ENCODE peak calls at places on chromosomes 7 and 10, in four cellular contexts. N is GM12878, J is K562, T is HepG2. X is an unnamed sample.

GRCh38 chr7:93890464-93891068 is at the start of gene TFPI2:
- DNase-seq in N (no peak), J (peak), T (peak), X (peak)

GRCh38 chr10:50625663-50626062 is 1.9 kb upstream of the SGMS1 start:
- DNase-seq in N (no peak), J (peak), T (no peak), X (peak)

GRCh38 chr10:118339096-118339495 is 3.0 kb downstream of the FAM204A start:
- DNase-seq in N (no peak), J (no peak), T (no peak), X (no peak)

GRCh38 chr10:3886666-3887251 is 101.8 kb upstream of the KLF6 start:
- DNase-seq in N (no peak), J (no peak), T (peak), X (peak)

GRCh38 chr10:116694253-116694926 is 48.0 kb downstream of the HSPA12A start:
- DNase-seq in N (no peak), J (no peak), T (peak), X (no peak)

GRCh38 chr10:75408911-75409885 is 7.6 kb upstream of the ZNF503 start:
- DNase-seq in N (no peak), J (peak), T (no peak), X (peak)

GRCh38 chr10:77289027-77289501 is 348.5 kb downstream of the KCNMA1 start:
- DNase-seq in N (no peak), J (no peak), T (no peak), X (no peak)

GRCh38 chr7:6889252-6889812 is 63.3 kb upstream of the CCZ1B start:
- DNase-seq in N (no peak), J (no peak), T (no peak), X (no peak)

GRCh38 chr10:116110736-116111135 is 162.3 kb downstream of the GFRA1 start:
- DNase-seq in N (no peak), J (no peak), T (no peak), X (no peak)

GRCh38 chr7:43298617-43299016 is 186.2 kb downstream of the HECW1 start:
- DNase-seq in N (no peak), J (no peak), T (no peak), X (no peak)

GRCh38 chr10:102604379-102604960 is 39.8 kb upstream of the TRIM8 start:
- DNase-seq in N (no peak), J (peak), T (no peak), X (peak)

GRCh38 chr7:117971581-117972244 is 98.5 kb upstream of the CTTNBP2 start:
- DNase-seq in N (no peak), J (no peak), T (no peak), X (no peak)

GRCh38 chr7:86954960-86955359 is 104.5 kb downstream of the ELAPOR2 start:
- DNase-seq in N (no peak), J (no peak), T (no peak), X (no peak)
- TF ChIP-seq REST in N (no peak), J (no peak), T (no peak), X (no peak)

GRCh38 chr7:106460792-106461254 is 176.0 kb upstream of the NAMPT start:
- DNase-seq in N (no peak), J (no peak), T (no peak), X (no peak)

GRCh38 chr7:106462914-106463482 is 178.2 kb upstream of the NAMPT start:
- DNase-seq in N (no peak), J (no peak), T (no peak), X (no peak)

GRCh38 chr7:106464651-106465050 is 179.9 kb upstream of the NAMPT start:
- DNase-seq in N (no peak), J (no peak), T (no peak), X (no peak)

GRCh38 chr7:106464169-106464568 is 179.4 kb upstream of the NAMPT start:
- DNase-seq in N (no peak), J (no peak), T (no peak), X (no peak)

DNA sequence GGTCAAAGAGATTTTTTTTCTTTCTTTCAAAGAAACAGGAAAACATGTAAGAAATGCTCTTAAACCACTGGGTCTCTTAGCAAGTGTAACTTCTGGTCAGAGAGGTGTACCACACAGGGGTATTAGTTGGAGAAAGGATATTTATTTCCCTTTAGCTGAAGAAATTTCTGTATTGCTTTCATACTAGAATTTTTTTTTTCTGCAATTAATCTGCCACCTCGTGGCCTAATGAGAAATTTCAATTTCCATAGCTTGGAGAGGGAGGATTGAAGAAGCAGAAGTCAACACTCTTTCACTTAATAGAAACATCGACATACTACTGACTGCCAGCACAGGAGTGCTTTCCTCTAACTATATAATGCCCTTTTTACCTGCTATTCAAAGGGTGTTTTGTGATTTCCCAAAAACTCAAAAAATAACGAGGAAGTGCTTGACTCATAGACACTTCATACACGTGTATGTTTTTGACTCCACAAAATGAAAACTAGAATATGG is 177.6 kb upstream of the NAMPT start:
- DNase-seq in N (peak), J (peak), T (peak), X (peak)
- TF ChIP-seq MYC in N (no peak), J (no peak), T (no peak), X (no peak)

DNA sequence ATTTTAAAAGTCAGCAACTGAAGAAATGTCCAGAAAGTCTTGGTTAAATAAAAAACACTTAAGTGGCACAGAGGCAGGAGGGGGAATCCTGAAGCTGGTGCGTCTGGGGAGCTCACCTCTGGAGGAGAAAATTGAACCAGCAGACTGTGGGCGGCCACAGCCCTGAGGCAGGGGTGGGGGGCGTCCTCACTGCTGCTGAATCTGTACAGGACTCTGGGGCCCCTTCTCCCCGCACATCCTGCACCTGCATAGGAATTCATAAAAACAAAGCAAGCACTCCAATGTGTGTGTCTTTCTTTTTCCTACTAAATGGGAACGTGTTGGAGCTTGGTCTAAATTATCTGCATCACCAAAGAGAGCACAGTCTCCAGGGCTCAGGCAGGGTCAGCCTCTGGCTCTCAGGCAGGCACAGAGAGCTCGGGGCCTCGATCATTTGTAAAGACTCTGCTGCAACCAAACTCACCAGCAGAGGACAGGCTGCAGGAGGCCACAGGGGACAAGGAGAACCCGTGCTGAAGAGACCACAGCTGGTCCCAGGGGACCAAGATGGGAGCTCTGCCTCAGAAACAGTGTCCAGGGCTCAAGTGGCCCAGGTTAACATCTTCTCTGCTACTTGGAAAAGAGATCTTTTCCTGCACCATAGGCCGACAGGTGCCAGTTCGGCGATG is 543.3 kb downstream of the PTPRN2 start:
- DNase-seq in N (no peak), J (no peak), T (no peak), X (no peak)
- TF ChIP-seq REST in N (no peak), J (no peak), T (no peak), X (no peak)

GRCh38 chr7:1192171-1192676 is 32.2 kb upstream of the ZFAND2A start:
- DNase-seq in N (no peak), J (no peak), T (no peak), X (peak)
- TF ChIP-seq MYC in N (no peak), J (no peak), T (no peak), X (no peak)

DNA sequence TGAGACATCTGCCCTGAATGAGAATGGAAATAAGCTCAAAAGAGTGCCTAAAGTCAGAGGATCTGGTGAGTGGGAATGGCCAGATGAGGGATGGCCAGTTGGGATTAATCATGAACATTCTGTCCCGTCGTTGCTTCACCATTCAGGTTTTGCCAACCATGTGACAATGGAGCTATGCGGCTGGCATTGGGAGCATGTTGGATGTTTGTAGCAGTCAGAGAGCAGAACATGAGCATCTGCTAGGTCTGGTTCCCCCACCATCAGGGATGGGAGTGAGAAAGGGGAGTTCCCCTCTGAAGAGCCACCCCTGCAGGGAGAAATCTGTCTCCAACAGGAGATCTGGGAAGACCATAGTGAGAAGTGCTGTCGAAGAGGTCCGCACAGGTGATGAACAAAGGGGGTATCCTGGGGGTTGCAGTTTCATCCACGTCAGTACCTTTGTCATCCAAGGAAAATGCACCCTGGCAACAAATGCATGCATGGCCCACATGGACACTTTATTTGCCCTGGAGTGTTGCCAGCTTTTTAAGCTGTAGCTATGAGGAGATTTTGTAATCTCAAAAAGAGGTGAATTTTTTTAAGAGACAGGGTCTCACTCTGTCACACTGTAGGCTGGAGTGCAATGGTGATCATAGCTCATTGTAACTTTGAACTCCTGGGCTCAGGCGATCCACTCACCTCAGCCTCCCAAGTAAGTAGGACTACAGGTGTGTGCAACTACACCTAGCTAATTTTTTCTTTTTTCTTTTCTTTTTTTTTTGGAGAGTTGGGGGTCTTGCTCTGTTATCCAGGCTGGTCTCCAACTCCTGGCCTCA is 190.2 kb downstream of the CAMK1D start:
- DNase-seq in N (no peak), J (no peak), T (no peak), X (no peak)
- TF ChIP-seq REST in N (no peak), J (no peak), T (no peak), X (no peak)

GRCh38 chr7:155369-156000 is 36.9 kb upstream of the FAM20C start:
- DNase-seq in N (no peak), J (no peak), T (no peak), X (no peak)
- TF ChIP-seq MYC in N (no peak), J (no peak), T (no peak), X (no peak)

GRCh38 chr7:132061931-132062330 is 505.5 kb upstream of the PODXL start:
- DNase-seq in N (no peak), J (no peak), T (no peak), X (no peak)

GRCh38 chr7:132063800-132064199 is 507.4 kb upstream of the PODXL start:
- DNase-seq in N (no peak), J (no peak), T (no peak), X (no peak)

GRCh38 chr7:132065973-132066611 is 509.7 kb upstream of the PODXL start:
- DNase-seq in N (no peak), J (no peak), T (no peak), X (peak)

GRCh38 chr7:132066776-132067175 is 509.5 kb downstream of the PLXNA4 start:
- DNase-seq in N (no peak), J (no peak), T (no peak), X (no peak)

DNA sequence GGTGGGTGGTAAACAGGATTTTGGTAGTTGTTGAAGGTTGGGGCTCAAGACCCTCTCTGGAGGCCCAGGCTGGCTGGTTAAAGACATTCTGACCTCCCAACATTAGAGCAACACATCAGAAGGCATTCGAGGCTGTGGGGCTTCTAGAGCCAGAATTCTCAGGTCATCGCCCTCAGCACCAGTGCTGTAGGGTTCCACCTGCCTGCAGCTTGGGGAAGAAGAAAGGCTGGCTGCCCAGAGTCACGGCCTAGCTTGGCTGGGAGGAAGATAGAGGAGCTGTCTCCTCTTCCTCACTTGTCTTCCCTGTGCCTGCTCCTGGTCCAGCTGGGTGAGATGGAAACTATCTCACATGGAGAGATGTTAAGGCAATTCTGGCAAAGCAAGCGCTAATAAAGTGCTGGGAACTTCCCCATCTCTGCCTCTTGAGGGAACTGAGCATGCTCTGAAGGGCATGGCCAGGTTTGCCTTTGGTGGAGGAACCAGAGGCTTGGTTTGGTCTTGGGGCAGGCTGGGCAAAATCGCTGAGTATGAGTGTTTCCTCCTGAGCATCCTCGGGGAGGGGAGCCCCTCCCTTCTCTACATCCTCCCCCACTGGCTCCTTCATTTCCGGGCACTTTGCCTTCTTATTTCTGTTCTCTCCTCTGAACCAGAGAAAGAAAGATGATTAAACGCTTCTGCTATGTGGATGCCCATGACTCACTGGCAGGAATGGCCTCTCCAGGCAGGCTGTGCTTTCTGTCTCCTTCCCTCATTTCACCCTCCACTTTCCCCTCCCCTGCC is 509.0 kb upstream of the PODXL start:
- DNase-seq in N (no peak), J (no peak), T (no peak), X (peak)
- TF ChIP-seq REST in N (no peak), J (no peak), T (no peak), X (no peak)